ENCODE peak calls at places on chromosomes 16 and 17, in seven cellular contexts. One of them, this sample, is unnamed.

GRCh38 chr16:11367483-11367906 is 22.2 kb downstream of the RMI2 start:
- DNase-seq in uterus: no peak
- DNase-seq in Calu3: no peak
- DNase-seq in AML-193: no peak
- DNase-seq in H54: no peak
- DNase-seq in neural progenitor cell: no peak
- DNase-seq in brain pericyte: no peak
- DNase-seq in this sample: no peak

GRCh38 chr17:29707212-29707571 is 84.5 kb upstream of the CORO6 start:
- DNase-seq in uterus: no peak
- DNase-seq in Calu3: no peak
- DNase-seq in AML-193: no peak
- DNase-seq in H54: no peak
- DNase-seq in neural progenitor cell: no peak
- DNase-seq in brain pericyte: no peak
- DNase-seq in this sample: no peak

GRCh38 chr16:15954814-15955151 is 5.4 kb downstream of the ABCC1 start:
- DNase-seq in uterus: no peak
- DNase-seq in Calu3: no peak
- DNase-seq in AML-193: no peak
- DNase-seq in H54: no peak
- DNase-seq in neural progenitor cell: no peak
- DNase-seq in brain pericyte: no peak
- DNase-seq in this sample: no peak

GRCh38 chr17:79532107-79532790 is 78.6 kb downstream of the RBFOX3 start:
- DNase-seq in uterus: no peak
- DNase-seq in Calu3: no peak
- DNase-seq in AML-193: no peak
- DNase-seq in H54: no peak
- DNase-seq in neural progenitor cell: no peak
- DNase-seq in brain pericyte: no peak
- DNase-seq in this sample: no peak

GRCh38 chr17:50931003-50931878 is 65.1 kb upstream of the TOB1 start:
- DNase-seq in uterus: peak
- DNase-seq in Calu3: peak
- DNase-seq in AML-193: peak
- DNase-seq in H54: peak
- DNase-seq in neural progenitor cell: peak
- DNase-seq in brain pericyte: peak
- DNase-seq in this sample: peak

GRCh38 chr16:14523632-14524031 is 106.4 kb downstream of the PARN start:
- DNase-seq in uterus: no peak
- DNase-seq in Calu3: no peak
- DNase-seq in AML-193: no peak
- DNase-seq in H54: no peak
- DNase-seq in neural progenitor cell: peak
- DNase-seq in brain pericyte: no peak
- DNase-seq in this sample: no peak

GRCh38 chr16:30551781-30552180 is 6.4 kb downstream of the ZNF764 start:
- DNase-seq in uterus: no peak
- DNase-seq in Calu3: no peak
- DNase-seq in AML-193: no peak
- DNase-seq in H54: no peak
- DNase-seq in neural progenitor cell: no peak
- DNase-seq in brain pericyte: no peak
- DNase-seq in this sample: no peak

GRCh38 chr17:17681744-17682292 is 560 bp downstream of the RAI1 start:
- DNase-seq in uterus: peak
- DNase-seq in Calu3: no peak
- DNase-seq in AML-193: no peak
- DNase-seq in H54: no peak
- DNase-seq in neural progenitor cell: peak
- DNase-seq in brain pericyte: no peak
- DNase-seq in this sample: no peak

This sample was measured in smooth muscle cell of the brain vasculature.